ENCODE peak calls at places on chromosome 9, in four cellular contexts. O, T, W and Q are unnamed samples. For H3K4me1, the result is how much of the 10 kb centered on the place peaks cover.

GRCh38 chr9:98866435-98867108 is 59.1 kb downstream of the GALNT12 start:
- DNase-seq in O (no peak), T (no peak), W (no peak), Q (no peak)

GRCh38 chr9:124355941-124356744 is 59.1 kb downstream of the PSMB7 start:
- DNase-seq in O (no peak), T (no peak), W (no peak), Q (no peak)

GRCh38 chr9:89820337-89820736 is 215.5 kb downstream of the GADD45G start:
- DNase-seq in O (no peak), T (no peak), W (no peak), Q (no peak)

GRCh38 chr9:121098567-121099198 is 23.9 kb downstream of the CNTRL start:
- DNase-seq in O (no peak), T (no peak), W (no peak), Q (no peak)

GRCh38 chr9:19184144-19184917 is 46.2 kb upstream of the DENND4C start:
- DNase-seq in O (no peak), T (peak), W (peak), Q (peak)

GRCh38 chr9:26261503-26262330 is 583.5 kb upstream of the TUSC1 start:
- DNase-seq in O (no peak), T (no peak), W (no peak), Q (no peak)

GRCh38 chr9:96241391-96241809 is 60.6 kb downstream of the HSD17B3 start:
- DNase-seq in O (peak), T (no peak), W (no peak), Q (no peak)

GRCh38 chr9:89368978-89369377 is 50.7 kb downstream of the SECISBP2 start:
- DNase-seq in O (no peak), T (no peak), W (no peak), Q (no peak)

GRCh38 chr9:36855443-36856315 is 178.4 kb downstream of the PAX5 start:
- DNase-seq in O (peak), T (no peak), W (no peak), Q (no peak)

GRCh38 chr9:37917801-37918664 is 14.1 kb upstream of the SLC25A51 start:
- DNase-seq in O (no peak), T (no peak), W (no peak), Q (peak)

GRCh38 chr9:6525326-6526040 is 112.5 kb downstream of the UHRF2 start:
- DNase-seq in O (no peak), T (no peak), W (no peak), Q (no peak)

GRCh38 chr9:107488400-107489143 is 997 bp downstream of the KLF4 start:
- DNase-seq in O (no peak), T (peak), W (peak), Q (peak)

GRCh38 chr9:132041825-132042224 is 37.8 kb downstream of the MED27 start:
- DNase-seq in O (no peak), T (no peak), W (no peak), Q (no peak)

GRCh38 chr9:110337727-110338522 is at the start of gene TXNDC8:
- DNase-seq in O (no peak), T (no peak), W (no peak), Q (no peak)

GRCh38 chr9:125998837-125999503 is 251.8 kb downstream of the PBX3 start:
- DNase-seq in O (no peak), T (no peak), W (no peak), Q (peak)

GRCh38 chr9:116467740-116468351 is 219.3 kb upstream of the TRIM32 start:
- DNase-seq in O (no peak), T (no peak), W (no peak), Q (no peak)

GRCh38 chr9:113516840-113517577 is 53.5 kb downstream of the RGS3 start:
- DNase-seq in O (peak), T (no peak), W (no peak), Q (no peak)

GRCh38 chr9:90300901-90301688 is 341.5 kb downstream of the DIRAS2 start:
- DNase-seq in O (no peak), T (peak), W (no peak), Q (no peak)

GRCh38 chr9:75798484-75798883 is 92.0 kb upstream of the PCSK5 start:
- DNase-seq in O (no peak), T (no peak), W (no peak), Q (no peak)

GRCh38 chr9:93580654-93581380 is 4.4 kb downstream of the PHF2 start:
- DNase-seq in O (no peak), T (no peak), W (no peak), Q (no peak)

GRCh38 chr9:132357764-132358163 is 3.0 kb upstream of the SETX start:
- DNase-seq in O (no peak), T (no peak), W (no peak), Q (no peak)

GRCh38 chr9:92726971-92727715 is 37.5 kb downstream of the BICD2 start:
- DNase-seq in O (no peak), T (peak), W (no peak), Q (no peak)

GRCh38 chr9:32431940-32432555 is 47.6 kb downstream of the ACO1 start:
- DNase-seq in O (no peak), T (peak), W (peak), Q (no peak)

GRCh38 chr9:12766357-12766756 is 8.5 kb upstream of the LURAP1L start:
- DNase-seq in O (no peak), T (no peak), W (no peak), Q (no peak)

GRCh38 chr9:135078361-135078821 is 9.1 kb upstream of the OLFM1 start:
- DNase-seq in O (no peak), T (no peak), W (no peak), Q (no peak)

GRCh38 chr9:22214021-22214420 is 204.9 kb upstream of the CDKN2B start:
- DNase-seq in O (no peak), T (no peak), W (no peak), Q (no peak)

GRCh38 chr9:91374939-91375338 is 13.2 kb upstream of the AUH start:
- DNase-seq in O (no peak), T (no peak), W (no peak), Q (no peak)

DNA sequence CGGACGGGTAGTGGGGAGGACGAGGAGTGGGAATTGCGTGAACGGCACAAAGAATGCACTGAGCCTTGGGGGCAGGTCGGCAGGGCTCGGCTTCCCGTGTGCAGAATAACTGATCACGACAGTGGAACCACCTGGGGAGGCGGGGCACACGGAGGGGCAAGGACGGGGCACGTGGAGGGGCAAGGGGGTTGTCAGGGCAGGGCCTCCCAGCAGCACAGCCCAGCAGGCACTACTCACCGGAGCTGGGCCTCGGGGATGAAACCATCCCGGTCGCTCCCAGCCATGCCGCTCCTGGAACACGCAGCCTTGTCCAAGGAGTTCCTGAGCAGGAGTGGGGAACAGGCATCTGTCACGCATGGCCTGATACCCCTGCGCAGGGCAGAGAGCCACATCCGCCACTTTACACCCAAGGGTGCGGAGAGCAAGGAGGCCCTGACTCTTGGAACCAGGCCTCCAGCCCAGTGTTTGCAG is 33.4 kb downstream of the SARDH start:
- DNase-seq in O (no peak), T (no peak), W (peak), Q (no peak)
- H3K4me1 ChIP-seq in O (under half), T (under half), W (under half), Q (under half)

GRCh38 chr9:78242041-78242440 is 6.2 kb downstream of the CEP78 start:
- DNase-seq in O (no peak), T (no peak), W (no peak), Q (no peak)

GRCh38 chr9:78236511-78236950 is 656 bp downstream of the CEP78 start:
- DNase-seq in O (peak), T (no peak), W (no peak), Q (no peak)

GRCh38 chr9:78235771-78236510 is at the start of gene CEP78:
- DNase-seq in O (peak), T (peak), W (peak), Q (peak)

GRCh38 chr9:78238061-78239038 is 2.5 kb downstream of the CEP78 start:
- DNase-seq in O (no peak), T (no peak), W (no peak), Q (no peak)

DNA sequence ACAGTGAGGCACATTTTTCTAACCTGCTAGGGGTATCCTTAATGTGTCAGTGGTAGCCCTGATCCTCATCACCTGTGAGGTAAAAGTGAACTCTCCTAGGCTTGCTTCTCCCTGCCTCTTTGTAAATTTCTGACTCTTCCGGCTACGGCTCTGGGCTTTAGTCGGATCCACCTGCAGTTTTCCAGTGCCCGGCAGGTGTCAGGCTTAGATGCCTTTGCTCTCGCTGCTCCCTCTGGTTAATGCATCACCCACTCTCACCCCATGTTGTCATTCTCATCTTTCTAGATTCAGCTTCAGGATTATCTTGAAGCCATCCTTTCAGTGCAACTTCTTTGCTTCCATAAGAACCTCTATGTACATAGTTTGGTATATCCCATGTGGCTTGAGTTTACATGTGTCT is 3.6 kb downstream of the CEP78 start:
- DNase-seq in O (no peak), T (no peak), W (no peak), Q (no peak)
- TF ChIP-seq CTCF in O (no peak), T (no peak), W (no peak), Q (no peak)

GRCh38 chr9:136322756-136323330 is 4.5 kb upstream of the GPSM1 start:
- DNase-seq in O (no peak), T (no peak), W (no peak), Q (no peak)
- H3K4me1 ChIP-seq in O (under half), T (under half), W (under half), Q (under half)

GRCh38 chr9:94996638-94997037 is 270.1 kb downstream of the AOPEP start:
- DNase-seq in O (no peak), T (no peak), W (no peak), Q (no peak)
- TF ChIP-seq CTCF in O (no peak), T (no peak), W (no peak), Q (no peak)

GRCh38 chr9:34998266-34998665 is 8.7 kb downstream of the DNAJB5 start:
- DNase-seq in O (no peak), T (no peak), W (no peak), Q (no peak)
- H3K4me1 ChIP-seq in O (under half), T (half or more), W (half or more), Q (under half)

DNA sequence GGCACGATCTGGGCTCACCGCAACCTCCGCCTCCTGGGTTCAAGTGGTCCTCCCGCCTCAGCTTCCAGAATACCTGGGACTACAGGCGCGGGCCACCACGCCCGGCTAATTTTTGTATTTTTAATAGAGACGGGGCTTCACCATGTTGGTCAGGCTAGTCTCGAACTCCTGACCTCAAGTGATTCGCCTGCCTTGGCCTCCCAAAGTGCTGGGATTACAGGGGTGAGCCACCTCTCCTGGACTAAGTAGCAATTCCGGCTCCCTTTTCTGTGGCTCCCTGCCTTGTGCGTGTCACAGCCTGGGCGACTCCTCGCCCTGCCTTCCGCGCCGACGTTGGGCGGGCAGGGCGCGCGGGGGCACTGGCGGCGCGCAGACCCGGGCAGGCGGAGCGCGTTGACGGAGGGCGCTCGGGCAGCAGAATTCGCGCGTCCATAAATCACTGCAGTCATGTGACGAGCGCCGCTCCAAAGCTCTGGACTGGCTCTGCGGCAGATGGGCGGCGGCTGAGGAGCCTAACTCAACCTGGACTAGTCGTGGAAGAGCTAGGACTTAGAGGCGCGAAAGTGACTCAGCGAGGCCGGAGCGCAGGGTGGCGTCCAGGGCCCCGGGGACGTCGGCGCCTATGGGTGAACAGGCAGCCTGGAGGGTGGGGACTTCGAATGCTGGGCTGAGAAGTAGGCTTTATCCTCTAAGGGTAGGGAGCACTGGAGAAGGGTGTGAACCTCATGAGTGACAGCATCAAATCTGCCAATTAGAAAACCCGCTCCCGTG is 1.4 kb upstream of the CIZ1 start:
- DNase-seq in O (peak), T (peak), W (peak), Q (peak)
- TF ChIP-seq CTCF in O (peak), T (peak), W (peak), Q (no peak)

DNA sequence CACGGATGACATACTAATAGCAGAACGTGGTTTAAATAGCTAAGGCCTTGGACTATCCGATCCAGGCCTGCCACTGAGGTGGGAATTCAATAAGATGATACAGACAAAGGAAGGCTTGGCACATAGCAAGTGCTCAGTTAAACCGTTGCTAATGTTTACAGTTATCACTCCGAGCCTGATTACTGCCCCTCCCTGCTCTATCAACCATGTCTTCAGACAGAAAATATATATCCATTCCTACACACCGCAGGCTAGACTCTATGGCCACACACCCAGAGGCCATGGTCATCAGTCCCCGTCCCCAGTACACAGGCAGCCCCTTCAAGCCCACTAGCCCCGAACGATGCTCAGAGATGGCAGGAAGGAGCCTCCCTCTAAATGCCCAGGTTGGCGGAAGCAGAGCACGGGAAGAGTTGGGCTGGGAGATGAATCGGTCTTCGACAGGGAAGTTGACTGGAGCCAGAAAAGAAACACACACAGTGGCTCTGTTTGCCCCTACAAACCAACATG is 49.8 kb upstream of the STXBP1 start:
- DNase-seq in O (no peak), T (no peak), W (no peak), Q (no peak)
- H3K4me1 ChIP-seq in O (under half), T (half or more), W (under half), Q (half or more)

GRCh38 chr9:17009071-17009470 is 125.8 kb upstream of the CNTLN start:
- DNase-seq in O (no peak), T (no peak), W (no peak), Q (no peak)

GRCh38 chr9:17004500-17004899 is 130.3 kb upstream of the CNTLN start:
- DNase-seq in O (no peak), T (no peak), W (no peak), Q (no peak)

GRCh38 chr9:17003576-17004240 is 131.1 kb upstream of the CNTLN start:
- DNase-seq in O (no peak), T (no peak), W (no peak), Q (no peak)

GRCh38 chr9:17005085-17005484 is 129.8 kb upstream of the CNTLN start:
- DNase-seq in O (no peak), T (peak), W (peak), Q (peak)
- TF ChIP-seq CTCF in O (no peak), T (no peak), W (no peak), Q (no peak)

DNA sequence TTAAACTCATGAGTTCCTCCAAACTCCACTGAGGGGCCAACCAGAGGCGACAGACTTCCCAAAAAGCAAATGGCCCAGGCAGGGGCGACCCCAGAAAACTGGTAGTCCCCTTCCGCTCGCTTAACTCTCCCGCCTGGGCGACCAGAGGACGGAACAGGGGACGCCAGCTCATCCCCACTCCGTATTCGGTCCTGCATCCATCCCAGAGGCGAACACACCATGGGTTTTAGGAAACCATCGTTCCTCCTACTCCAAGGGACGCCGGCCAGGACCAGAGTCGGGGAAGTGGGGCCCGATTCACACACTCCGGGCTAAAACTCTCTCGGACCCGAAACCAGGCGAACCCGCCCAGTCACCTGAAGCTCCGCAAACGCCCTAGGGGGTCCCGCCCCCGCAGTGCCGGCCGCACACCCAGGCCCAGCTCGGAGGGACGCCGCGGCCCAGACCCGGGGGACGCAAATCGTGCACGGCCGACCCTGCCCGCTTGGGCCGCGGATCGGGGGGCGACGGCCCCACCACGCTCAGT is 478 bp downstream of the TEX10 start:
- DNase-seq in O (peak), T (peak), W (peak), Q (peak)
- H3K4me1 ChIP-seq in O (under half), T (under half), W (under half), Q (under half)